ENCODE peak calls at places on chromosomes 6 and 20, in seven cellular contexts. B is PC-9; N is CD8-positive, alpha-beta memory T cell; D is tibial artery; U is right lobe of liver; S is HCT116; V is right cardiac atrium. I is an unnamed sample.

GRCh38 chr6:74113901-74114300 is 417.9 kb downstream of the CD109 start:
- DNase-seq in B (no peak), D (no peak), N (no peak), U (no peak), S (no peak), V (no peak), I (no peak)

GRCh38 chr20:48754269-48754668 is 73.5 kb downstream of the PREX1 start:
- DNase-seq in S (no peak), V (no peak), N (no peak), D (no peak), B (no peak), U (no peak), I (no peak)

GRCh38 chr20:43727980-43728590 is 1.3 kb upstream of the GTSF1L start:
- DNase-seq in S (no peak), N (no peak), D (no peak), U (no peak), B (no peak), V (no peak), I (no peak)

GRCh38 chr6:150654671-150655070 is 55.0 kb downstream of the PLEKHG1 start:
- DNase-seq in S (no peak), D (no peak), N (no peak), V (no peak), U (no peak), B (no peak), I (no peak)

GRCh38 chr6:46743425-46744158 is 3.1 kb upstream of the ANKRD66 start:
- DNase-seq in U (no peak), B (no peak), V (no peak), N (no peak), D (no peak), S (no peak), I (no peak)

GRCh38 chr6:126123226-126123625 is 136.9 kb downstream of the TRMT11 start:
- DNase-seq in D (no peak), U (no peak), B (no peak), V (peak), S (no peak), N (no peak), I (no peak)

GRCh38 chr6:169967687-169968086 is 216.3 kb downstream of the ERMARD start:
- DNase-seq in V (no peak), N (no peak), S (no peak), D (peak), B (no peak), U (no peak), I (no peak)

GRCh38 chr20:51598581-51598980 is 56.1 kb upstream of the NFATC2 start:
- DNase-seq in D (no peak), B (no peak), N (no peak), U (no peak), V (no peak), S (no peak), I (no peak)

GRCh38 chr20:878511-879307 is 37.4 kb downstream of the ANGPT4 start:
- DNase-seq in D (no peak), V (no peak), N (no peak), B (no peak), S (no peak), U (no peak), I (no peak)

GRCh38 chr6:43966806-43967575 is 160.3 kb downstream of the MRPL14 start:
- DNase-seq in S (no peak), B (no peak), D (no peak), U (no peak), N (no peak), V (no peak), I (no peak)

GRCh38 chr6:13371421-13372072 is 43.2 kb upstream of the TBC1D7 start:
- DNase-seq in D (peak), U (no peak), N (no peak), V (peak), S (no peak), B (no peak), I (no peak)

GRCh38 chr6:130140084-130140483 is 82.7 kb downstream of the SAMD3 start:
- DNase-seq in V (no peak), D (no peak), B (no peak), U (no peak), S (no peak), N (no peak), I (no peak)

GRCh38 chr6:160573943-160574342 is 90.1 kb downstream of the LPA start:
- DNase-seq in V (no peak), D (no peak), S (no peak), N (no peak), B (no peak), U (no peak), I (no peak)

GRCh38 chr6:42259841-42260395 is 42.3 kb upstream of the MRPS10 start:
- DNase-seq in U (no peak), N (no peak), B (no peak), D (no peak), S (no peak), V (no peak), I (no peak)

GRCh38 chr20:36173451-36173933 is 19.0 kb downstream of the EPB41L1 start:
- DNase-seq in D (no peak), N (no peak), S (no peak), B (no peak), U (no peak), V (no peak), I (no peak)

GRCh38 chr6:166728884-166729530 is 102.0 kb upstream of the RPS6KA2 start:
- DNase-seq in S (no peak), N (no peak), U (no peak), V (no peak), D (no peak), B (no peak), I (no peak)

GRCh38 chr20:62122659-62123449 is 579 bp downstream of the LSM14B start:
- DNase-seq in D (peak), V (peak), S (no peak), U (peak), N (peak), B (peak), I (no peak)

GRCh38 chr6:16057411-16057810 is 71.5 kb upstream of the MYLIP start:
- DNase-seq in D (no peak), V (no peak), S (no peak), U (no peak), N (no peak), B (no peak), I (no peak)

GRCh38 chr6:31597006-31597405 is 4.2 kb upstream of the NCR3 start:
- DNase-seq in D (no peak), V (no peak), S (peak), N (no peak), U (no peak), B (no peak), I (no peak)

GRCh38 chr6:116405147-116405546 is 34.4 kb downstream of the DSE start:
- DNase-seq in B (no peak), N (no peak), V (no peak), S (no peak), D (no peak), U (no peak), I (no peak)

GRCh38 chr6:99119109-99120031 is 171.6 kb upstream of the FBXL4 start:
- DNase-seq in V (no peak), S (peak), D (no peak), U (no peak), B (peak), N (no peak), I (no peak)

GRCh38 chr6:70312165-70312564 is 9.3 kb upstream of the COL9A1 start:
- DNase-seq in B (peak), N (no peak), D (no peak), U (no peak), V (no peak), S (peak), I (no peak)
- H3K27ac ChIP-seq in B (no peak), N (no peak), D (no peak), U (no peak), V (no peak), S (no peak), I (no peak)

GRCh38 chr6:17867880-17868279 is 119.6 kb downstream of the KIF13A start:
- DNase-seq in V (no peak), U (no peak), N (no peak), D (no peak), B (peak), S (no peak), I (no peak)

GRCh38 chr6:17870302-17871168 is 116.9 kb downstream of the KIF13A start:
- DNase-seq in B (no peak), U (no peak), S (no peak), N (no peak), V (no peak), D (no peak), I (no peak)

GRCh38 chr6:17869753-17870050 is 117.7 kb downstream of the KIF13A start:
- DNase-seq in N (no peak), V (no peak), D (no peak), B (no peak), U (no peak), S (no peak), I (no peak)

GRCh38 chr6:17871169-17871479 is 116.3 kb downstream of the KIF13A start:
- DNase-seq in N (no peak), V (no peak), D (no peak), U (no peak), B (no peak), S (no peak), I (no peak)

GRCh38 chr6:17869010-17869752 is 118.3 kb downstream of the KIF13A start:
- DNase-seq in N (no peak), U (no peak), V (no peak), D (no peak), B (no peak), S (no peak), I (no peak)
- H3K27ac ChIP-seq in N (peak), U (no peak), V (peak), D (no peak), B (no peak), S (no peak), I (no peak)

GRCh38 chr20:17657898-17658647 is 24.0 kb downstream of the RRBP1 start:
- DNase-seq in V (peak), D (peak), S (no peak), B (no peak), U (no peak), N (no peak), I (no peak)
- H3K27ac ChIP-seq in V (no peak), D (no peak), S (no peak), B (no peak), U (no peak), N (no peak), I (no peak)

DNA sequence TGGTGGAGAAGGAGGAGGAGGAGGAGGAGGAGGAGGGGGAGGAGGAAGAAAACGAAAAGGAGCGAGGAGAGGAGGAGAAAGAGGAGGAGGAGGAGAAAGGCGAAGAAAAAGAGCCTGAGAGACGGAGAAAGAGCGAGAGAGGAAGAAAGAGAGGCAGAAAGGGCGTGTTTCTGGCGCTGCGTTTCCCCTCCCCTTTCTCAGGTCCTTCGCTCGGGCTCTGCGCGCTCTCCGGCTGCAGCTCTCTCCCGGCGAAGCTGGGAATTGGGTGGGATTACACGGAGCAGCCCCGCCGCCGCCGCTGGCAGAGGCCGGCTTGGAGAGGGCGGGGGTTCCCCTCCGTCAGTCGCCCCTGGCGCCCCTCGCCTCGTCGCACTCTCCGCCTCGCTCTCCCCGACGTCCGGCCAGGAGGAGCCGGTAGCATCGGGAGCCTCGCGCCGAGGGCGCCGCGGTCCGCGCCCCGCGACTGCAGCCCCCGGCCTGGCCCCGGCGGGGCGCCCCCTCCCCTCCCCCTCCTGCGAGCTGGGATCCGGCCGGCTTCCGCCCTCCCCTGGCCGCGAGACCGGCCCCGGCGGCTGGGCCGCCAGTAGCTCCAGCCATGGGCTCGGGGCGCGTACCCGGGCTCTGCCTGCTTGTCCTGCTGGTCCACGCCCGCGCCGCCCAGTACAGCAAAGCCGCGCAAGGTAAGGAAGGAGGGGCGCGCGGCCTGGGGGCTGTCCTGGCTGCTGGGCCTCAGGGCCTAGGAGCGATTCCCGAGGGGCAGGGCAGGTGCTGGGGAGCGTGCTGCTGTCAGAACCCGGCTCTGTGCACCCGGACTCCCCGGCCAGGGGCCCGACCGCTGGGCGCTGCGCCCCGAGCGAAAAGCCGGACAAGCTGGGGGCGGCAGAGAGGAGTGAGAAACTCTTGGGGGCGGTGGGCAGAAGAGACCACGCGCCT is at the start of gene SCUBE3:
- DNase-seq in V (peak), U (peak), N (no peak), B (peak), D (no peak), S (no peak), I (peak)
- H3K27ac ChIP-seq in V (no peak), U (no peak), N (no peak), B (no peak), D (peak), S (no peak), I (peak)